ENCODE peak calls at places on chromosomes 1 and 21, in ten cellular contexts. One of them, this sample, is unnamed.
A peak's percentile ranks its signal among the peaks of the same experiment; 100 is the strongest.

GRCh38 chr1:235051521-235051920 is 77.1 kb downstream of the TOMM20 start:
- DNase-seq in pancreas: no peak
- DNase-seq in uterus: no peak
- DNase-seq in PC-3: no peak
- DNase-seq in psoas muscle: no peak
- DNase-seq in upper lobe of right lung: peak; percentile 26
- DNase-seq in tibial artery: no peak
- DNase-seq in neural progenitor cell: no peak
- DNase-seq in mammary epithelial cell: no peak
- DNase-seq in ovary: no peak
- DNase-seq in this sample: no peak

GRCh38 chr21:38643404-38644023 is 145.2 kb upstream of the ERG start:
- DNase-seq in pancreas: no peak
- DNase-seq in uterus: no peak
- DNase-seq in PC-3: no peak
- DNase-seq in psoas muscle: no peak
- DNase-seq in upper lobe of right lung: no peak
- DNase-seq in tibial artery: no peak
- DNase-seq in neural progenitor cell: no peak
- DNase-seq in mammary epithelial cell: no peak
- DNase-seq in ovary: no peak
- DNase-seq in this sample: no peak

GRCh38 chr1:82065917-82066316 is 265.2 kb downstream of the ADGRL2 start:
- DNase-seq in pancreas: no peak
- DNase-seq in uterus: no peak
- DNase-seq in PC-3: no peak
- DNase-seq in psoas muscle: peak; percentile 16
- DNase-seq in upper lobe of right lung: no peak
- DNase-seq in tibial artery: no peak
- DNase-seq in neural progenitor cell: no peak
- DNase-seq in mammary epithelial cell: no peak
- DNase-seq in ovary: peak; percentile 19
- DNase-seq in this sample: peak; percentile 7

GRCh38 chr1:155882766-155883165 is 23.4 kb downstream of the SYT11 start:
- DNase-seq in pancreas: no peak
- DNase-seq in uterus: no peak
- DNase-seq in PC-3: no peak
- DNase-seq in psoas muscle: no peak
- DNase-seq in upper lobe of right lung: no peak
- DNase-seq in tibial artery: no peak
- DNase-seq in neural progenitor cell: no peak
- DNase-seq in mammary epithelial cell: no peak
- DNase-seq in ovary: no peak
- DNase-seq in this sample: no peak

GRCh38 chr1:225830823-225831222 is 20.9 kb downstream of the EPHX1 start:
- DNase-seq in pancreas: no peak
- DNase-seq in uterus: no peak
- DNase-seq in PC-3: no peak
- DNase-seq in psoas muscle: no peak
- DNase-seq in upper lobe of right lung: no peak
- DNase-seq in tibial artery: no peak
- DNase-seq in neural progenitor cell: no peak
- DNase-seq in mammary epithelial cell: no peak
- DNase-seq in ovary: no peak
- DNase-seq in this sample: no peak

GRCh38 chr1:44808063-44808937 is at the start of gene BTBD19:
- DNase-seq in pancreas: peak; percentile 87
- DNase-seq in uterus: peak; percentile 91
- DNase-seq in PC-3: no peak
- DNase-seq in psoas muscle: peak; percentile 85
- DNase-seq in upper lobe of right lung: peak; percentile 85
- DNase-seq in tibial artery: peak; percentile 86
- DNase-seq in neural progenitor cell: peak; percentile 92
- DNase-seq in mammary epithelial cell: no peak
- DNase-seq in ovary: peak; percentile 93
- DNase-seq in this sample: peak; percentile 86

GRCh38 chr21:45857761-45858160 is 123.8 kb upstream of the COL6A1 start:
- DNase-seq in pancreas: no peak
- DNase-seq in uterus: no peak
- DNase-seq in PC-3: no peak
- DNase-seq in psoas muscle: no peak
- DNase-seq in upper lobe of right lung: no peak
- DNase-seq in tibial artery: no peak
- DNase-seq in neural progenitor cell: no peak
- DNase-seq in mammary epithelial cell: no peak
- DNase-seq in ovary: no peak
- DNase-seq in this sample: no peak

GRCh38 chr1:232784794-232785193 is 20.4 kb upstream of the MAP10 start:
- DNase-seq in pancreas: no peak
- DNase-seq in uterus: no peak
- DNase-seq in PC-3: no peak
- DNase-seq in psoas muscle: no peak
- DNase-seq in upper lobe of right lung: no peak
- DNase-seq in tibial artery: no peak
- DNase-seq in neural progenitor cell: no peak
- DNase-seq in mammary epithelial cell: no peak
- DNase-seq in ovary: no peak
- DNase-seq in this sample: no peak

GRCh38 chr1:230084408-230085177 is 17.6 kb downstream of the GALNT2 start:
- DNase-seq in pancreas: no peak
- DNase-seq in uterus: no peak
- DNase-seq in PC-3: peak; percentile 100
- DNase-seq in psoas muscle: peak; percentile 63
- DNase-seq in upper lobe of right lung: no peak
- DNase-seq in tibial artery: peak; percentile 73
- DNase-seq in neural progenitor cell: no peak
- DNase-seq in mammary epithelial cell: peak; percentile 99
- DNase-seq in ovary: peak; percentile 60
- DNase-seq in this sample: no peak

GRCh38 chr1:212457740-212458338 is 25.1 kb downstream of the NENF start:
- DNase-seq in pancreas: no peak
- DNase-seq in uterus: no peak
- DNase-seq in PC-3: peak; percentile 91
- DNase-seq in psoas muscle: no peak
- DNase-seq in upper lobe of right lung: no peak
- DNase-seq in tibial artery: no peak
- DNase-seq in neural progenitor cell: peak; percentile 78
- DNase-seq in mammary epithelial cell: peak; percentile 41
- DNase-seq in ovary: no peak
- DNase-seq in this sample: no peak

DNA sequence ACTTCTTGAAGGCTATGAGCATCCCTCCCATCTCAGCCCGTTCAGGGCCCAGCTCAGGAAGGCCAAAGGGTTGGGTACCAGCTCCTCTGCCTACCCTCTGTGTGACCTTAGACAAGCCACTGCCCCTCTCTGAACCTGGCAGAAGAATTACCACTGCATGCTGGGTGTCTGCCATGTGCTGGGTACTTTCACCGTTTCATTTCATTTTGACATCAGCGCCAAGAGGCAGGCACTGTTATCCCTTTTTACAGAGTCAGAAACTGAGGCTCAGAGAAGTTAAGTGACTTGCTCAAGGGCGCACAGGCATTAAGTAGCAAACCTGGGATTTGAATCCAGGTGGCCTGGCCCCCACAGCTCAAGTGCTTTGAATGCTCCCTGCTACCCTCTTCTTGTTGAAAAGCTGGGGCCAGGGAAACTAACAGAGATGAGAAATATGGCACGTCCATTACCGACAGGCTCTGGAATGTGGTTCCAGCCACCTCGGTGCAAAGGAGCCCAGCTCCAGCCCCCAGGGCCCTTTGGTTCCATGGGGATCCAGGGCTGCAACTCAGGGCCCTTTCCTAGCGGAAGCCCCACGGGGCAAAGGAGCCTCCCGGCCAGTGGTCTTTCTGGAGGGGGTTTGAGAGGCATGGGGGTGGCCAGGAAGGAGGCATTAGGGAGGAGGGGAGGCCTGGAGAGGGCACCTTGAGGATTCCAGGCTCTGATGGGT is 6.5 kb downstream of the TMEM82 start:
- DNase-seq in pancreas: no peak
- DNase-seq in uterus: no peak
- DNase-seq in PC-3: no peak
- DNase-seq in psoas muscle: no peak
- DNase-seq in upper lobe of right lung: no peak
- DNase-seq in tibial artery: no peak
- DNase-seq in neural progenitor cell: no peak
- DNase-seq in mammary epithelial cell: no peak
- DNase-seq in ovary: no peak
- DNase-seq in this sample: no peak
- H3K4me3 ChIP-seq in pancreas: no peak overlapping the region
- H3K4me3 ChIP-seq in uterus: no peak overlapping the region
- H3K4me3 ChIP-seq in PC-3: no peak overlapping the region
- H3K4me3 ChIP-seq in psoas muscle: no peak overlapping the region
- H3K4me3 ChIP-seq in upper lobe of right lung: no peak overlapping the region
- H3K4me3 ChIP-seq in tibial artery: peak overlapping the region; percentile 45
- H3K4me3 ChIP-seq in neural progenitor cell: no peak overlapping the region
- H3K4me3 ChIP-seq in mammary epithelial cell: no peak overlapping the region
- H3K4me3 ChIP-seq in ovary: no peak overlapping the region
- H3K4me3 ChIP-seq in this sample: no peak overlapping the region

DNA sequence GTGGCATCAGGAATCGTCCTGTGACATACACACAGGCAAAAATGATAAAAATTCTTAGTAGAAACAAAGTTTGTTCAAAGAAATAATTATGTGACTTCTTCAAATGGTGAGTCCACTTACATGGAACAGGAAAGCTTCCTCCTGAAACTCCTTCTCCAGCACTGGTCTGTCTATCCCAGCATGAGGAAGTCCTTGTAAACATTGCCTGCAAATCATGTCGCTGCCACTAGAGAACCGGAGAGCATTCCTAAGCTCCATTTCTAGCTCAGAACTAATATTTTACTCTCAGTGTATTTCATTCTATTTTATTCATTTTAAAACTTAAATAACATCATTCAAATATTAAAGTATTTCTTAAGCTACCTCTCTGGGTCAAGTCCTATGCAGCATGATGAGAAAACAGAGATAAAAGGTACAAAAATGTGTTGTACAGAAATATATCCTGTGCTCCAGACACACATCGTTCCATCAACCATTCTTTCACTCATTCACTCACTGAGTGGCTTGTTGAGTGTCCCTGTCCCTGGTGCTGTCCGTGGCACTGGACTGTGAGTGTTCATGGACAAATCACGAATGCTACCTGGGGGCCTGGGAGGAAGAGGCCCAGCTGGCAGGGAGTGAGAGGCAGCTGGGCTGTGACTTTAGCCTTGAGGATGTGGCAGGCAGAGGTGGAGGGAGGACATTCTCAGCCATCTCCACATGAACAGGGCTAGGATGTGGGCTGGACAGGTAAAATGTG is 10.0 kb downstream of the CYP4A22 start:
- DNase-seq in pancreas: no peak
- DNase-seq in uterus: no peak
- DNase-seq in PC-3: no peak
- DNase-seq in psoas muscle: no peak
- DNase-seq in upper lobe of right lung: peak; percentile 43
- DNase-seq in tibial artery: no peak
- DNase-seq in neural progenitor cell: no peak
- DNase-seq in mammary epithelial cell: no peak
- DNase-seq in ovary: no peak
- DNase-seq in this sample: no peak
- TF ChIP-seq CTCF in pancreas: no peak
- TF ChIP-seq CTCF in uterus: no peak
- TF ChIP-seq CTCF in PC-3: no peak
- TF ChIP-seq CTCF in psoas muscle: no peak
- TF ChIP-seq CTCF in upper lobe of right lung: no peak
- TF ChIP-seq CTCF in tibial artery: no peak
- TF ChIP-seq CTCF in neural progenitor cell: peak; percentile 5
- TF ChIP-seq CTCF in mammary epithelial cell: no peak
- TF ChIP-seq CTCF in ovary: no peak
- TF ChIP-seq CTCF in this sample: no peak

GRCh38 chr1:101102757-101103156 is 77.2 kb upstream of the DPH5 start:
- DNase-seq in pancreas: no peak
- DNase-seq in uterus: no peak
- DNase-seq in PC-3: no peak
- DNase-seq in psoas muscle: no peak
- DNase-seq in upper lobe of right lung: no peak
- DNase-seq in tibial artery: no peak
- DNase-seq in neural progenitor cell: no peak
- DNase-seq in mammary epithelial cell: no peak
- DNase-seq in ovary: no peak
- DNase-seq in this sample: no peak

GRCh38 chr1:101098327-101098726 is 72.7 kb upstream of the DPH5 start:
- DNase-seq in pancreas: no peak
- DNase-seq in uterus: no peak
- DNase-seq in PC-3: no peak
- DNase-seq in psoas muscle: no peak
- DNase-seq in upper lobe of right lung: no peak
- DNase-seq in tibial artery: no peak
- DNase-seq in neural progenitor cell: no peak
- DNase-seq in mammary epithelial cell: no peak
- DNase-seq in ovary: no peak
- DNase-seq in this sample: no peak

GRCh38 chr1:101101362-101101761 is 75.8 kb upstream of the DPH5 start:
- DNase-seq in pancreas: no peak
- DNase-seq in uterus: no peak
- DNase-seq in PC-3: peak; percentile 23
- DNase-seq in psoas muscle: no peak
- DNase-seq in upper lobe of right lung: no peak
- DNase-seq in tibial artery: no peak
- DNase-seq in neural progenitor cell: no peak
- DNase-seq in mammary epithelial cell: peak; percentile 24
- DNase-seq in ovary: no peak
- DNase-seq in this sample: no peak

GRCh38 chr1:101098907-101099306 is 73.3 kb upstream of the DPH5 start:
- DNase-seq in pancreas: no peak
- DNase-seq in uterus: no peak
- DNase-seq in PC-3: no peak
- DNase-seq in psoas muscle: no peak
- DNase-seq in upper lobe of right lung: no peak
- DNase-seq in tibial artery: no peak
- DNase-seq in neural progenitor cell: no peak
- DNase-seq in mammary epithelial cell: no peak
- DNase-seq in ovary: no peak
- DNase-seq in this sample: no peak

GRCh38 chr1:101100674-101101073 is 75.1 kb upstream of the DPH5 start:
- DNase-seq in pancreas: no peak
- DNase-seq in uterus: no peak
- DNase-seq in PC-3: no peak
- DNase-seq in psoas muscle: no peak
- DNase-seq in upper lobe of right lung: no peak
- DNase-seq in tibial artery: no peak
- DNase-seq in neural progenitor cell: no peak
- DNase-seq in mammary epithelial cell: no peak
- DNase-seq in ovary: no peak
- DNase-seq in this sample: no peak
- H3K27me3 ChIP-seq in pancreas: no peaks in the 10 kb centered on the region
- H3K27me3 ChIP-seq in uterus: no peaks in the 10 kb centered on the region
- H3K27me3 ChIP-seq in PC-3: no peaks in the 10 kb centered on the region
- H3K27me3 ChIP-seq in psoas muscle: no peaks in the 10 kb centered on the region
- H3K27me3 ChIP-seq in upper lobe of right lung: no peaks in the 10 kb centered on the region
- H3K27me3 ChIP-seq in tibial artery: no peaks in the 10 kb centered on the region
- H3K27me3 ChIP-seq in neural progenitor cell: no peaks in the 10 kb centered on the region
- H3K27me3 ChIP-seq in mammary epithelial cell: no peaks in the 10 kb centered on the region
- H3K27me3 ChIP-seq in ovary: no peaks in the 10 kb centered on the region
- H3K27me3 ChIP-seq in this sample: no peaks in the 10 kb centered on the region

DNA sequence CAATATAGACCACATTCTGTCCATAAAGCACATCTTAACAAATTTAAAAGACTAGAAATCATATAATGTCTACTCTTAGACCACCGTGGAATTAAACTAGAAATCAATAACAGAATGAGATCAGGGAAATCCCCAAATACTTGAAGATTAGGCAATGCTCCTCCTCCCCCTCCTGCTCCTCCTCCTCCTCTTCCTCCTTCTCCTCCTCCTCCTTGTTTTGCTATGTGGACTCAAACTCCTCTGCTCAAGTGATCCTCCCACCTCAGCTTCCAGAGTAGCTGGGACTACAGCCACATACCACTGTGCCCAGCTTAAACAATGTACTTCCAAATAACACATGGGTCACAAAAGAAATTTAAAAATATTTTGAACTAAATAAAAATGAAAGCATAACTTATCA is 134.2 kb downstream of the GRIK3 start:
- DNase-seq in pancreas: no peak
- DNase-seq in uterus: no peak
- DNase-seq in PC-3: no peak
- DNase-seq in psoas muscle: no peak
- DNase-seq in upper lobe of right lung: no peak
- DNase-seq in tibial artery: no peak
- DNase-seq in neural progenitor cell: no peak
- DNase-seq in mammary epithelial cell: no peak
- DNase-seq in ovary: no peak
- DNase-seq in this sample: no peak
- H3K4me3 ChIP-seq in pancreas: no peak overlapping the region
- H3K4me3 ChIP-seq in uterus: no peak overlapping the region
- H3K4me3 ChIP-seq in PC-3: no peak overlapping the region
- H3K4me3 ChIP-seq in psoas muscle: no peak overlapping the region
- H3K4me3 ChIP-seq in upper lobe of right lung: no peak overlapping the region
- H3K4me3 ChIP-seq in tibial artery: no peak overlapping the region
- H3K4me3 ChIP-seq in neural progenitor cell: no peak overlapping the region
- H3K4me3 ChIP-seq in mammary epithelial cell: no peak overlapping the region
- H3K4me3 ChIP-seq in ovary: no peak overlapping the region
- H3K4me3 ChIP-seq in this sample: no peak overlapping the region

This sample was measured in heart right ventricle.